ENCODE peak calls at places on chromosomes 7 and 10, in four cellular contexts. W is GM12878, Y is HepG2, L is SK-N-SH. I is an unnamed sample.

GRCh38 chr10:12960431-12960898 is 41.0 kb downstream of the CCDC3 start:
- DNase-seq in W (no peak), Y (peak; percentile 6), L (no peak), I (no peak)

GRCh38 chr7:28573059-28573553 is 160.8 kb downstream of the CREB5 start:
- DNase-seq in W (no peak), Y (peak; percentile 18), L (peak; percentile 65), I (no peak)

GRCh38 chr7:73971701-73972341 is 56.2 kb upstream of the ELN start:
- DNase-seq in W (no peak), Y (no peak), L (peak; percentile 60), I (no peak)

GRCh38 chr7:12957487-12957886 is 270.1 kb downstream of the ARL4A start:
- DNase-seq in W (no peak), Y (no peak), L (no peak), I (no peak)

GRCh38 chr7:117816727-117817126 is 56.5 kb downstream of the CTTNBP2 start:
- DNase-seq in W (no peak), Y (no peak), L (no peak), I (no peak)

GRCh38 chr10:25059990-25060389 is 43.6 kb downstream of the THNSL1 start:
- DNase-seq in W (no peak), Y (peak; percentile 87), L (no peak), I (peak; percentile 78)

GRCh38 chr7:77290425-77290824 is 90.8 kb upstream of the FGL2 start:
- DNase-seq in W (no peak), Y (no peak), L (no peak), I (no peak)

GRCh38 chr7:143279186-143280098 is 5.3 kb upstream of the TMEM139 start:
- DNase-seq in W (no peak), Y (peak; percentile 80), L (no peak), I (peak; percentile 44)

GRCh38 chr10:102727037-102727818 is 12.8 kb downstream of the SFXN2 start:
- DNase-seq in W (no peak), Y (no peak), L (no peak), I (no peak)

GRCh38 chr7:158484801-158485531 is 102.7 kb downstream of the PTPRN2 start:
- DNase-seq in W (no peak), Y (no peak), L (no peak), I (no peak)

GRCh38 chr10:131758062-131758941 is 142.5 kb upstream of the PPP2R2D start:
- DNase-seq in W (no peak), Y (no peak), L (no peak), I (no peak)

GRCh38 chr7:55527314-55527713 is 45.0 kb downstream of the VOPP1 start:
- DNase-seq in W (no peak), Y (no peak), L (no peak), I (no peak)

GRCh38 chr10:16788778-16789177 is 28.4 kb downstream of the RSU1 start:
- DNase-seq in W (no peak), Y (no peak), L (no peak), I (no peak)

GRCh38 chr10:48192916-48193450 is 81.5 kb downstream of the FRMPD2 start:
- DNase-seq in W (no peak), Y (no peak), L (no peak), I (no peak)

GRCh38 chr10:113029055-113029440 is 79.0 kb downstream of the TCF7L2 start:
- DNase-seq in W (no peak), Y (no peak), L (no peak), I (no peak)

GRCh38 chr7:146096994-146097393 is 19.6 kb upstream of the CNTNAP2 start:
- DNase-seq in W (no peak), Y (no peak), L (peak; percentile 55), I (no peak)

GRCh38 chr7:43138710-43139601 is 26.5 kb downstream of the HECW1 start:
- DNase-seq in W (no peak), Y (no peak), L (no peak), I (no peak)

GRCh38 chr7:80053098-80053497 is 81.5 kb upstream of the GNAI1 start:
- DNase-seq in W (no peak), Y (peak; percentile 3), L (no peak), I (no peak)

GRCh38 chr10:124717911-124718734 is 26.1 kb downstream of the FAM53B start:
- DNase-seq in W (peak; percentile 95), Y (no peak), L (no peak), I (no peak)

GRCh38 chr10:74854610-74855009 is 28.2 kb downstream of the KAT6B start:
- DNase-seq in W (no peak), Y (no peak), L (peak; percentile 34), I (no peak)

GRCh38 chr10:58291538-58292174 is 22.7 kb downstream of the CISD1 start:
- DNase-seq in W (no peak), Y (peak; percentile 21), L (peak; percentile 56), I (peak; percentile 66)

GRCh38 chr7:130970696-130971095 is 236.7 kb upstream of the KLF14 start:
- DNase-seq in W (no peak), Y (no peak), L (no peak), I (no peak)

GRCh38 chr10:77741746-77742145 is 104.1 kb upstream of the KCNMA1 start:
- DNase-seq in W (no peak), Y (no peak), L (no peak), I (no peak)

GRCh38 chr7:77331938-77332695 is 84.0 kb downstream of the GSAP start:
- DNase-seq in W (peak; percentile 95), Y (peak; percentile 76), L (peak; percentile 89), I (peak; percentile 81)

GRCh38 chr7:108972009-108972408 is 402.3 kb downstream of the DNAJB9 start:
- DNase-seq in W (no peak), Y (no peak), L (no peak), I (no peak)

GRCh38 chr7:158710651-158711102 is 6.1 kb upstream of the NCAPG2 start:
- DNase-seq in W (no peak), Y (no peak), L (no peak), I (no peak)

GRCh38 chr10:96880575-96880974 is 48.5 kb downstream of the LCOR start:
- DNase-seq in W (no peak), Y (no peak), L (no peak), I (no peak)

GRCh38 chr10:126101744-126102143 is 205.4 kb downstream of the FANK1 start:
- DNase-seq in W (peak; percentile 2), Y (no peak), L (no peak), I (no peak)

GRCh38 chr10:113541554-113541902 is 11.3 kb upstream of the HABP2 start:
- DNase-seq in W (no peak), Y (no peak), L (no peak), I (no peak)

DNA sequence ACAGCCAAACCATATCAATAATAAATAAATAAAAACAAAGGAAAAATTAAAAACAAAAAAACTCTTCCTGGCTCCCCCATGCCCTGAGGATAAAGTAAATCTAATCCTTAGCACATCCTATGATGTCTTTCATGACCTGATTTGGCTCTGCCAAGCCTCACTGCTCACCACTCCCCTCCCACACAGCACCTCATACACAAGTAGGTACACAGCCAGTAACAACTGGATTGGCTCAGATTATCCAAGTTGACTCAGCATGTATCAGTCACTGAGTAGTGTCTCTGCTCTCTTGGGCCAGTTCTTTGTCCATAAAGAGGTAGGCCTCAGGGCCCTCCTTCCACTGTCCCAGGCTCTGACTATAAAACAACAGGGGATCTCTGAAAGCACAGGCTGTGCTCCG is 99.6 kb downstream of the STRA8 start:
- DNase-seq in W (no peak), Y (no peak), L (no peak), I (peak; percentile 36)
- TF ChIP-seq PBX3 in W (no peak), Y (no peak), L (no peak), I (no peak)

GRCh38 chr7:24757799-24758275 is 573 bp upstream of the GSDME start:
- DNase-seq in W (no peak), Y (peak; percentile 18), L (peak; percentile 33), I (peak; percentile 62)

GRCh38 chr7:24756545-24756988 is 697 bp downstream of the GSDME start:
- DNase-seq in W (no peak), Y (no peak), L (no peak), I (no peak)

GRCh38 chr7:24756989-24757798 is at the start of gene GSDME:
- DNase-seq in W (no peak), Y (peak; percentile 58), L (peak; percentile 96), I (peak; percentile 64)

GRCh38 chr7:24755096-24755495 is 2.2 kb downstream of the GSDME start:
- DNase-seq in W (no peak), Y (no peak), L (no peak), I (no peak)

GRCh38 chr7:24755541-24756416 is 1.5 kb downstream of the GSDME start:
- DNase-seq in W (peak; percentile 84), Y (peak; percentile 80), L (no peak), I (no peak)
- TF ChIP-seq PBX3 in W (no peak), Y (no peak), L (peak; percentile 10), I (no peak)

GRCh38 chr7:46319841-46320240 is 398.8 kb upstream of the IGFBP3 start:
- DNase-seq in W (no peak), Y (no peak), L (no peak), I (no peak)
- TF ChIP-seq PBX3 in W (no peak), Y (no peak), L (no peak), I (no peak)

GRCh38 chr7:1849351-1849951 is 179.4 kb downstream of the ELFN1 start:
- DNase-seq in W (no peak), Y (no peak), L (no peak), I (no peak)
- TF ChIP-seq PBX3 in W (no peak), Y (no peak), L (no peak), I (no peak)

I was measured in A549.